ENCODE peak calls at places on chromosomes 3 and 15, in ten cellular contexts. U, M, Z, W, L, N, Q, H, R and F are unnamed samples.

GRCh38 chr3:41234823-41235722 is 35.8 kb downstream of the CTNNB1 start:
- DNase-seq in U (no peak), M (no peak), Z (no peak), W (no peak), L (no peak), N (no peak), Q (no peak), H (no peak), R (no peak), F (no peak)

GRCh38 chr3:158742861-158743260 is 10.6 kb upstream of the RARRES1 start:
- DNase-seq in U (no peak), M (no peak), Z (no peak), W (no peak), L (no peak), N (no peak), Q (no peak), H (no peak), R (no peak), F (no peak)

GRCh38 chr15:96887730-96888129 is 557.2 kb downstream of the NR2F2 start:
- DNase-seq in U (no peak), M (no peak), Z (no peak), W (no peak), L (no peak), N (peak), Q (no peak), H (no peak), R (no peak), F (no peak)

GRCh38 chr3:52774901-52775864 is 2.2 kb upstream of the ITIH1 start:
- DNase-seq in U (peak), M (no peak), Z (no peak), W (no peak), L (peak), N (no peak), Q (no peak), H (no peak), R (no peak), F (no peak)

GRCh38 chr3:13265016-13265415 is 155.1 kb downstream of the NUP210 start:
- DNase-seq in U (no peak), M (no peak), Z (no peak), W (no peak), L (no peak), N (no peak), Q (no peak), H (no peak), R (no peak), F (no peak)

GRCh38 chr3:72492240-72492639 is 356.0 kb downstream of the SHQ1 start:
- DNase-seq in U (no peak), M (no peak), Z (no peak), W (no peak), L (no peak), N (peak), Q (no peak), H (no peak), R (no peak), F (no peak)

GRCh38 chr15:81608309-81608829 is 234.4 kb upstream of the TMC3 start:
- DNase-seq in U (no peak), M (no peak), Z (no peak), W (no peak), L (no peak), N (no peak), Q (no peak), H (no peak), R (no peak), F (no peak)

GRCh38 chr15:64686130-64686735 is 89.2 kb downstream of the RBPMS2 start:
- DNase-seq in U (no peak), M (no peak), Z (no peak), W (no peak), L (no peak), N (peak), Q (peak), H (no peak), R (peak), F (no peak)

GRCh38 chr3:187265461-187265955 is 26.0 kb downstream of the MASP1 start:
- DNase-seq in U (no peak), M (no peak), Z (no peak), W (no peak), L (no peak), N (peak), Q (no peak), H (no peak), R (no peak), F (no peak)

GRCh38 chr15:53378096-53378620 is 381.3 kb downstream of the WDR72 start:
- DNase-seq in U (no peak), M (no peak), Z (no peak), W (no peak), L (no peak), N (no peak), Q (peak), H (no peak), R (no peak), F (no peak)

GRCh38 chr3:27147215-27147614 is 222.0 kb downstream of the NEK10 start:
- DNase-seq in U (no peak), M (no peak), Z (no peak), W (no peak), L (no peak), N (no peak), Q (no peak), H (no peak), R (no peak), F (no peak)

GRCh38 chr3:166283856-166284255 is 446.6 kb upstream of the BCHE start:
- DNase-seq in U (no peak), M (no peak), Z (no peak), W (no peak), L (no peak), N (peak), Q (no peak), H (no peak), R (no peak), F (no peak)

GRCh38 chr3:53715815-53716483 is 130.3 kb downstream of the CHDH start:
- DNase-seq in U (no peak), M (no peak), Z (no peak), W (no peak), L (peak), N (peak), Q (no peak), H (no peak), R (no peak), F (no peak)

GRCh38 chr15:83613146-83613635 is 40.7 kb upstream of the ADAMTSL3 start:
- DNase-seq in U (no peak), M (no peak), Z (no peak), W (no peak), L (no peak), N (no peak), Q (no peak), H (no peak), R (no peak), F (no peak)

GRCh38 chr3:88131695-88132094 is 18.1 kb upstream of the C3orf38 start:
- DNase-seq in U (no peak), M (no peak), Z (no peak), W (no peak), L (no peak), N (peak), Q (no peak), H (no peak), R (no peak), F (no peak)

GRCh38 chr3:138833908-138834358 is 795 bp downstream of the PIK3CB start:
- DNase-seq in U (no peak), M (no peak), Z (peak), W (peak), L (no peak), N (peak), Q (peak), H (no peak), R (no peak), F (no peak)

GRCh38 chr3:128497305-128498126 is 4.5 kb upstream of the GATA2 start:
- DNase-seq in U (peak), M (peak), Z (peak), W (peak), L (peak), N (no peak), Q (peak), H (no peak), R (peak), F (no peak)

GRCh38 chr3:117920240-117920923 is 1114.3 kb downstream of the IGSF11 start:
- DNase-seq in U (no peak), M (no peak), Z (no peak), W (no peak), L (no peak), N (no peak), Q (no peak), H (no peak), R (no peak), F (no peak)

GRCh38 chr3:48058089-48058488 is 41.9 kb upstream of the MAP4 start:
- DNase-seq in U (no peak), M (no peak), Z (no peak), W (no peak), L (no peak), N (no peak), Q (no peak), H (no peak), R (no peak), F (no peak)

GRCh38 chr3:170999737-171000242 is 26.7 kb downstream of the SLC2A2 start:
- DNase-seq in U (no peak), M (no peak), Z (no peak), W (no peak), L (peak), N (peak), Q (no peak), H (no peak), R (no peak), F (no peak)

GRCh38 chr3:154931484-154931883 is 148.6 kb upstream of the MME start:
- DNase-seq in U (no peak), M (no peak), Z (no peak), W (no peak), L (no peak), N (no peak), Q (no peak), H (no peak), R (no peak), F (no peak)

GRCh38 chr3:73353661-73354217 is 271.0 kb downstream of the PDZRN3 start:
- DNase-seq in U (no peak), M (no peak), Z (no peak), W (no peak), L (no peak), N (no peak), Q (no peak), H (no peak), R (no peak), F (no peak)

GRCh38 chr3:4228295-4228694 is 74.9 kb upstream of the SETMAR start:
- DNase-seq in U (no peak), M (no peak), Z (no peak), W (no peak), L (no peak), N (no peak), Q (no peak), H (no peak), R (no peak), F (no peak)

GRCh38 chr3:46505953-46506352 is 8.2 kb downstream of the RTP3 start:
- DNase-seq in U (no peak), M (no peak), Z (no peak), W (no peak), L (no peak), N (no peak), Q (no peak), H (no peak), R (no peak), F (no peak)

GRCh38 chr15:33310481-33311311 is at the start of gene RYR3:
- DNase-seq in U (peak), M (no peak), Z (peak), W (no peak), L (peak), N (peak), Q (peak), H (no peak), R (no peak), F (no peak)

GRCh38 chr3:42292009-42292408 is 26.0 kb upstream of the CCK start:
- DNase-seq in U (no peak), M (no peak), Z (no peak), W (no peak), L (no peak), N (no peak), Q (no peak), H (no peak), R (no peak), F (no peak)

GRCh38 chr3:149145361-149145760 is 15.9 kb downstream of the HPS3 start:
- DNase-seq in U (no peak), M (no peak), Z (no peak), W (no peak), L (no peak), N (no peak), Q (no peak), H (no peak), R (no peak), F (no peak)

GRCh38 chr3:120094776-120095225 is 554 bp upstream of the GSK3B start:
- DNase-seq in U (peak), M (peak), Z (peak), W (peak), L (peak), N (peak), Q (peak), H (peak), R (no peak), F (peak)

GRCh38 chr3:194070634-194071409 is 65.1 kb upstream of the HES1 start:
- DNase-seq in U (peak), M (peak), Z (peak), W (peak), L (peak), N (peak), Q (peak), H (peak), R (peak), F (peak)

GRCh38 chr15:38563723-38564519 is 693 bp downstream of the RASGRP1 start:
- DNase-seq in U (peak), M (peak), Z (peak), W (peak), L (peak), N (no peak), Q (peak), H (peak), R (peak), F (no peak)

GRCh38 chr3:31361391-31362273 is 171.1 kb upstream of the STT3B start:
- DNase-seq in U (no peak), M (no peak), Z (no peak), W (no peak), L (no peak), N (peak), Q (no peak), H (no peak), R (no peak), F (no peak)